ENCODE peak calls at places on chromosomes 5 and 9, in six cellular contexts. I is stimulated activated CD4-positive, alpha-beta T cell treated with anti-CD3 and anti-CD28 coated beads, Interleukin-15, amount 100 ng/mL, for 24 hours; C is non-pigmented ciliary epithelial cell; D is activated naive CD8-positive, alpha-beta T cell treated with anti-CD3 and anti-CD28 coated beads, Interleukin-2, amount 50 U/mL, for 24 hours; M is GM06990; Y is GM13976. J is an unnamed sample.

GRCh38 chr5:147512640-147513334 is 2.9 kb upstream of the DPYSL3 start:
- DNase-seq in I (no peak), C (no peak), D (no peak), M (no peak), Y (no peak), J (no peak)

GRCh38 chr9:100437860-100438805 is 11.2 kb downstream of the MSANTD3 start:
- DNase-seq in I (peak; percentile 78), C (peak; percentile 48), D (peak; percentile 71), M (peak; percentile 9), Y (peak; percentile 62), J (no peak)

GRCh38 chr9:34572628-34573027 is 16.9 kb downstream of the CNTFR start:
- DNase-seq in I (no peak), C (no peak), D (no peak), M (no peak), Y (no peak), J (no peak)

GRCh38 chr5:181260720-181261319 is at the start of gene TRIM52:
- DNase-seq in I (peak; percentile 93), C (peak; percentile 51), D (peak; percentile 90), M (peak; percentile 93), Y (peak; percentile 89), J (peak; percentile 77)

GRCh38 chr5:14501353-14502162 is 80.0 kb upstream of the OTULINL start:
- DNase-seq in I (no peak), C (no peak), D (no peak), M (no peak), Y (no peak), J (no peak)

GRCh38 chr5:73135429-73136276 is 15.3 kb downstream of the TMEM171 start:
- DNase-seq in I (peak; percentile 27), C (no peak), D (no peak), M (no peak), Y (no peak), J (no peak)

GRCh38 chr9:33202552-33203300 is 35.6 kb upstream of the B4GALT1 start:
- DNase-seq in I (peak; percentile 30), C (peak; percentile 34), D (peak; percentile 58), M (peak; percentile 70), Y (peak; percentile 78), J (peak; percentile 72)

GRCh38 chr9:131630206-131630831 is 85.0 kb downstream of the PRRT1B start:
- DNase-seq in I (peak; percentile 41), C (no peak), D (peak; percentile 34), M (peak; percentile 58), Y (peak; percentile 76), J (peak; percentile 75)

GRCh38 chr5:132826424-132827082 is 3.9 kb downstream of the SHROOM1 start:
- DNase-seq in I (no peak), C (no peak), D (no peak), M (no peak), Y (no peak), J (no peak)

GRCh38 chr9:36837431-36838405 is 196.3 kb downstream of the PAX5 start:
- DNase-seq in I (no peak), C (no peak), D (no peak), M (no peak), Y (no peak), J (no peak)

GRCh38 chr5:31711363-31711762 is 72.4 kb downstream of the PDZD2 start:
- DNase-seq in I (no peak), C (no peak), D (no peak), M (no peak), Y (no peak), J (no peak)

GRCh38 chr5:154380263-154380662 is 65.5 kb upstream of the SAP30L start:
- DNase-seq in I (no peak), C (no peak), D (no peak), M (no peak), Y (no peak), J (no peak)

GRCh38 chr5:1789838-1790462 is 9.7 kb downstream of the MRPL36 start:
- DNase-seq in I (no peak), C (peak; percentile 80), D (no peak), M (no peak), Y (no peak), J (no peak)

GRCh38 chr5:72846483-72846882 is 30.0 kb downstream of the TNPO1 start:
- DNase-seq in I (no peak), C (no peak), D (no peak), M (no peak), Y (no peak), J (no peak)

GRCh38 chr9:104608336-104608735 is 2.9 kb upstream of the OR13C2 start:
- DNase-seq in I (no peak), C (no peak), D (no peak), M (no peak), Y (no peak), J (no peak)

GRCh38 chr9:15276328-15276969 is 30.6 kb downstream of the TTC39B start:
- DNase-seq in I (no peak), C (no peak), D (no peak), M (no peak), Y (no peak), J (no peak)

GRCh38 chr5:116459306-116459705 is 115.3 kb downstream of the SEMA6A start:
- DNase-seq in I (no peak), C (no peak), D (no peak), M (no peak), Y (no peak), J (no peak)

GRCh38 chr9:91138760-91139159 is 223.0 kb downstream of the AUH start:
- DNase-seq in I (no peak), C (no peak), D (no peak), M (no peak), Y (no peak), J (no peak)

GRCh38 chr9:437066-438015 is 222.7 kb downstream of the DOCK8 start:
- DNase-seq in I (no peak), C (peak; percentile 31), D (no peak), M (no peak), Y (no peak), J (no peak)

GRCh38 chr5:62719061-62719730 is 140.6 kb downstream of the LRRC70 start:
- DNase-seq in I (no peak), C (no peak), D (no peak), M (no peak), Y (no peak), J (no peak)

GRCh38 chr5:111772456-111772855 is 15.5 kb upstream of the NREP start:
- DNase-seq in I (no peak), C (no peak), D (no peak), M (no peak), Y (no peak), J (no peak)

GRCh38 chr9:132166599-132166998 is 4.7 kb downstream of the NTNG2 start:
- DNase-seq in I (peak; percentile 37), C (no peak), D (peak; percentile 19), M (no peak), Y (no peak), J (no peak)

GRCh38 chr5:179187229-179187678 is 127.1 kb downstream of the ZNF354C start:
- DNase-seq in I (no peak), C (no peak), D (no peak), M (no peak), Y (no peak), J (no peak)

GRCh38 chr9:7320139-7320538 is 479.4 kb downstream of the DMAC1 start:
- DNase-seq in I (no peak), C (peak; percentile 49), D (no peak), M (no peak), Y (no peak), J (no peak)

GRCh38 chr5:125446986-125447385 is 700.5 kb upstream of the ZNF608 start:
- DNase-seq in I (no peak), C (peak; percentile 74), D (no peak), M (no peak), Y (no peak), J (no peak)

GRCh38 chr5:122175852-122176251 is 46.5 kb downstream of the ZNF474 start:
- DNase-seq in I (no peak), C (no peak), D (no peak), M (no peak), Y (no peak), J (no peak)

GRCh38 chr9:90789862-90790261 is 11.8 kb upstream of the SYK start:
- DNase-seq in I (no peak), C (no peak), D (no peak), M (no peak), Y (no peak), J (no peak)

GRCh38 chr5:56631719-56632118 is 183.6 kb upstream of the MAP3K1 start:
- DNase-seq in I (no peak), C (no peak), D (no peak), M (no peak), Y (no peak), J (no peak)

GRCh38 chr9:131839281-131840084 is 99.6 kb upstream of the RAPGEF1 start:
- DNase-seq in I (peak; percentile 68), C (peak; percentile 23), D (peak; percentile 34), M (no peak), Y (no peak), J (no peak)

GRCh38 chr5:148966348-148966747 is 96.5 kb downstream of the SH3TC2 start:
- DNase-seq in I (no peak), C (no peak), D (no peak), M (no peak), Y (no peak), J (no peak)

GRCh38 chr9:73023025-73023541 is 70.2 kb upstream of the ALDH1A1 start:
- DNase-seq in I (peak; percentile 61), C (peak; percentile 22), D (peak; percentile 56), M (no peak), Y (no peak), J (peak; percentile 3)

GRCh38 chr9:71853084-71853483 is 57.9 kb downstream of the ABHD17B start:
- DNase-seq in I (no peak), C (no peak), D (no peak), M (no peak), Y (no peak), J (no peak)

GRCh38 chr5:90301248-90301647 is 108.3 kb downstream of the CETN3 start:
- DNase-seq in I (no peak), C (no peak), D (no peak), M (no peak), Y (no peak), J (peak; percentile 20)